ENCODE peak calls at places on chromosome 20, in eight cellular contexts. L, R, G, V, E, W, S and F are unnamed samples.
A peak's percentile ranks its signal among the peaks of the same experiment; 100 is the strongest.

GRCh38 chr20:32966382-32966781 is 37.9 kb downstream of the SUN5 start:
- DNase-seq in E (no peak), R (no peak), G (no peak), S (no peak), V (peak; percentile 18), L (no peak), W (no peak), F (no peak)

GRCh38 chr20:10596726-10597125 is 77.1 kb downstream of the JAG1 start:
- DNase-seq in R (no peak), W (no peak), L (no peak), E (no peak), S (no peak), V (no peak), G (no peak), F (no peak)

GRCh38 chr20:63032861-63033634 is 26.3 kb upstream of the BHLHE23 start:
- DNase-seq in V (no peak), E (no peak), S (no peak), G (no peak), R (no peak), W (no peak), L (peak; percentile 34), F (peak; percentile 76)

GRCh38 chr20:15220009-15220656 is 882.7 kb upstream of the FLRT3 start:
- DNase-seq in R (no peak), S (no peak), L (no peak), G (no peak), W (no peak), V (no peak), E (no peak), F (no peak)

GRCh38 chr20:17693534-17694001 is 6.2 kb upstream of the BANF2 start:
- DNase-seq in W (peak; percentile 35), R (no peak), V (no peak), G (no peak), S (no peak), E (no peak), L (no peak), F (no peak)

GRCh38 chr20:51301026-51301425 is 241.5 kb downstream of the NFATC2 start:
- DNase-seq in W (no peak), E (no peak), L (no peak), V (no peak), G (no peak), S (no peak), R (no peak), F (no peak)

GRCh38 chr20:11155156-11155805 is 481.5 kb upstream of the JAG1 start:
- DNase-seq in L (no peak), R (no peak), W (no peak), V (no peak), G (no peak), E (no peak), S (no peak), F (no peak)

GRCh38 chr20:3010985-3011723 is 32.3 kb upstream of the GNRH2 start:
- DNase-seq in E (no peak), L (no peak), S (no peak), R (no peak), G (no peak), V (no peak), W (no peak), F (no peak)

GRCh38 chr20:137668-138131 is 4.7 kb upstream of the DEFB126 start:
- DNase-seq in S (no peak), L (no peak), E (no peak), G (no peak), V (no peak), W (no peak), R (no peak), F (no peak)

GRCh38 chr20:39835040-39835842 is 853.8 kb downstream of the MAFB start:
- DNase-seq in G (peak; percentile 19), L (no peak), W (no peak), E (no peak), R (peak; percentile 16), S (no peak), V (no peak), F (no peak)

GRCh38 chr20:31595380-31595653 is 9.8 kb upstream of the ID1 start:
- DNase-seq in G (no peak), R (no peak), S (no peak), V (no peak), E (no peak), W (no peak), L (no peak), F (no peak)

GRCh38 chr20:33680681-33681080 is 5.5 kb downstream of the E2F1 start:
- DNase-seq in R (no peak), L (no peak), G (no peak), W (no peak), S (no peak), E (no peak), V (no peak), F (no peak)

GRCh38 chr20:54668271-54669053 is 193.1 kb downstream of the DOK5 start:
- DNase-seq in E (peak; percentile 77), G (no peak), L (no peak), R (no peak), W (peak; percentile 13), S (peak; percentile 46), V (no peak), F (peak; percentile 36)

GRCh38 chr20:35306931-35307517 is 14.8 kb upstream of the FAM83C start:
- DNase-seq in E (peak; percentile 90), V (peak; percentile 63), W (peak; percentile 62), R (peak; percentile 37), G (peak; percentile 60), S (peak; percentile 62), L (no peak), F (no peak)

GRCh38 chr20:58749979-58750378 is 57.4 kb downstream of the NPEPL1 start:
- DNase-seq in V (no peak), W (no peak), G (no peak), L (no peak), E (peak; percentile 16), R (no peak), S (no peak), F (no peak)

GRCh38 chr20:58515240-58516212 is at the start of gene APCDD1L:
- DNase-seq in E (peak; percentile 84), L (no peak), S (peak; percentile 18), R (no peak), W (no peak), V (no peak), G (no peak), F (no peak)

GRCh38 chr20:63360850-63361497 is at the start of gene CHRNA4:
- DNase-seq in V (no peak), E (peak; percentile 72), R (no peak), S (peak; percentile 43), W (no peak), G (no peak), L (no peak), F (no peak)

GRCh38 chr20:10611357-10611756 is 62.4 kb downstream of the JAG1 start:
- DNase-seq in G (peak; percentile 55), S (peak; percentile 49), R (peak; percentile 70), W (peak; percentile 51), L (no peak), E (peak; percentile 94), V (no peak), F (peak; percentile 36)

GRCh38 chr20:34544109-34544793 is 14.3 kb upstream of the MAP1LC3A start:
- DNase-seq in G (no peak), W (peak; percentile 47), V (no peak), R (no peak), E (peak; percentile 75), L (peak; percentile 51), S (no peak), F (no peak)

GRCh38 chr20:13317439-13317838 is 96.4 kb downstream of the ISM1 start:
- DNase-seq in R (no peak), S (no peak), V (no peak), L (no peak), G (no peak), E (no peak), W (no peak), F (no peak)

GRCh38 chr20:21396921-21397340 is 395 bp downstream of the NKX2-4 start:
- DNase-seq in W (no peak), R (no peak), E (peak; percentile 76), S (peak; percentile 51), V (no peak), L (no peak), G (peak; percentile 18), F (peak; percentile 65)

GRCh38 chr20:19466204-19466928 is 253.9 kb downstream of the SLC24A3 start:
- DNase-seq in V (no peak), L (no peak), G (no peak), S (no peak), R (no peak), W (no peak), E (peak; percentile 4), F (no peak)
- TF ChIP-seq CTCF in V (no peak), L (no peak), G (no peak), S (no peak), R (no peak), W (no peak), E (no peak), F (no peak)

GRCh38 chr20:43507150-43508080 is at the start of gene L3MBTL1:
- DNase-seq in G (peak; percentile 38), V (peak; percentile 68), E (peak; percentile 90), R (no peak), W (peak; percentile 74), L (peak; percentile 59), S (peak; percentile 82), F (peak; percentile 79)
- TF ChIP-seq CTCF in G (no peak), V (no peak), E (no peak), R (no peak), W (no peak), L (no peak), S (no peak), F (no peak)

DNA sequence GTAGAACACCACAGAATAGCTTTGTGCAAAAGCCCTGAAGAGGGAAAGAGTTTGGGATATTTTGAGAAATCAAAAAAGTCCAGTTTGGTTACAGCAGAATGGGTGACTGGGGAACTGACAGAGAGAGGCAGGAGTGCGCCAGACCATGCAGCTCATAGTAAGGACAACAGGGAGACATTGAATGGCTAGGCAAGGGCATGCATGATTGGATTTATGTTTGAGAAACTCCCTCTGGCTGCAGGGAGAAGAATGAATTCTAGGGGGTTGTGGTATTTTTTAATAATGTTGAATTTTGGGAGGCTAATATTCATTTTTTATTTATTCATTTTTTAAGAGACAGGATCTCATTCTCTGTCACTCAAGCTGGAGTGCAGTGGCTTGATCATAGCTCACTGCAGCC is 49.9 kb downstream of the TGM2 start:
- DNase-seq in V (no peak), R (peak; percentile 1), G (no peak), E (peak; percentile 13), W (no peak), L (no peak), S (no peak), F (no peak)
- TF ChIP-seq CTCF in V (no peak), R (peak; percentile 17), G (no peak), E (peak; percentile 48), W (no peak), L (no peak), S (no peak), F (no peak)

DNA sequence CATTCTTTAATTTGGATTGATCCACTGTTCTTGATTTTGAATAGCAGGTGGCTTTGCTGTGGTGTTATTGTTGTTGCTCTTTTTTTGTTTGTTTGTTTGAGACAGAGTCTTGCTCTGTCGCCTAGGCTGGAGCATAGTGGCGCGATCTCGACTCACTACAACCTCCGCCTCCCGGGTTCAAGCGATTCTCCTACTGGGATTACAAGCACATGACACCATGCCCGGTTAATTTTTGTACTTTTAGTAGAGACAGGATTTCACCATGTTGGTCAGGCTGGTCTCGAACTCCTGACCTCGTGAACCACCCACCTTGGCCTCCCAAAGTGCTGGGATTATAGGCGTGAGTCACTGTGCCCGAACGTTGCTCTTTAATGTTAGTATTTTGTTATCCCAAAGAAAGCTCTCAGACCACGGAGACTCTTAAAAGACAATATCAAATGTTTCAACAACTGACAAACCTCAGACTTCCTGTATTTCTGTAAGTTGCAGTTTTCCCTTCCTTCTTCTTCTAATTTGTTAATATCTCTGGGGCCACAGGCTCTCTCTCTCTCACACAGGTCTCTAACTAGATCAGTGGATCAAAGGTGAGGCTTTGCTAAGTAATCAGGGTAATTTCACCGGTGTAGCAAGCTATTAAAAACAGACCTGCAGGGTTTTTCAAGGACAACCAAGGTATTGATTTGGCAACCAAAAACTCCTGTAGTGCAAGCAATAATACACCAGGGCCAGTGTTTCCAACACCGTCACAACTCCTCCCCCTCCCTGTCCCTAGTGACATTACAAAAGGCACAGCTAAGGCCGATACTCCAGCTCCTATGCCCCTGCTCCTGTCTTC is 48.8 kb upstream of the ZNF217 start:
- DNase-seq in R (peak; percentile 38), G (no peak), E (peak; percentile 59), S (peak; percentile 14), L (no peak), V (peak; percentile 58), W (peak; percentile 20), F (no peak)
- TF ChIP-seq CTCF in R (no peak), G (no peak), E (peak; percentile 9), S (no peak), L (no peak), V (no peak), W (no peak), F (no peak)